ENCODE peak calls at places on chromosomes 3 and 15, in ten cellular contexts. B, W, S, U, X, Z, Y, E, T and N are unnamed samples.

GRCh38 chr15:31300981-31301686 is 25.5 kb upstream of the KLF13 start:
- DNase-seq in B (no peak), W (no peak), S (no peak), U (no peak), X (no peak), Z (no peak), Y (no peak), E (no peak), T (no peak), N (peak; percentile 3)

GRCh38 chr15:101620645-101621044 is 31.5 kb downstream of the TM2D3 start:
- DNase-seq in B (no peak), W (no peak), S (no peak), U (no peak), X (no peak), Z (no peak), Y (no peak), E (no peak), T (no peak), N (no peak)

GRCh38 chr15:48984811-48985352 is 21.2 kb upstream of the SHC4 start:
- DNase-seq in B (no peak), W (no peak), S (peak; percentile 19), U (no peak), X (no peak), Z (no peak), Y (no peak), E (no peak), T (no peak), N (no peak)

GRCh38 chr3:158775001-158775400 is 26.9 kb upstream of the MFSD1 start:
- DNase-seq in B (no peak), W (no peak), S (no peak), U (no peak), X (no peak), Z (no peak), Y (no peak), E (no peak), T (no peak), N (no peak)

GRCh38 chr3:64174328-64174727 is 50.9 kb downstream of the PRICKLE2 start:
- DNase-seq in B (no peak), W (no peak), S (no peak), U (no peak), X (no peak), Z (no peak), Y (peak; percentile 73), E (no peak), T (no peak), N (no peak)

GRCh38 chr3:190860531-190860930 is 2.0 kb downstream of the GMNC start:
- DNase-seq in B (no peak), W (no peak), S (no peak), U (peak; percentile 8), X (no peak), Z (no peak), Y (no peak), E (no peak), T (no peak), N (no peak)

GRCh38 chr15:65373163-65373651 is 4.6 kb downstream of the IGDCC3 start:
- DNase-seq in B (no peak), W (no peak), S (no peak), U (no peak), X (no peak), Z (no peak), Y (no peak), E (no peak), T (no peak), N (no peak)

GRCh38 chr3:132629928-132630327 is 29.7 kb downstream of the ACAD11 start:
- DNase-seq in B (no peak), W (no peak), S (peak; percentile 82), U (no peak), X (no peak), Z (no peak), Y (peak; percentile 74), E (no peak), T (no peak), N (no peak)

GRCh38 chr15:90903733-90904536 is 833 bp downstream of the MAN2A2 start:
- DNase-seq in B (peak; percentile 46), W (peak; percentile 59), S (no peak), U (no peak), X (no peak), Z (no peak), Y (no peak), E (peak; percentile 57), T (no peak), N (no peak)

GRCh38 chr3:133944181-133944580 is 48.5 kb upstream of the RAB6B start:
- DNase-seq in B (peak; percentile 22), W (no peak), S (peak; percentile 81), U (no peak), X (no peak), Z (no peak), Y (no peak), E (no peak), T (no peak), N (no peak)
- H3K27ac ChIP-seq in B (peak overlapping the region; percentile 50), W (peak overlapping the region; percentile 34), S (peak overlapping the region; percentile 36), U (no peak overlapping the region), X (no peak overlapping the region), Z (no peak overlapping the region), Y (no peak overlapping the region), E (peak overlapping the region; percentile 74), T (peak overlapping the region; percentile 84), N (peak overlapping the region; percentile 72)

GRCh38 chr3:14438929-14439328 is 36.5 kb downstream of the SLC6A6 start:
- DNase-seq in B (no peak), W (no peak), S (no peak), U (no peak), X (no peak), Z (no peak), Y (no peak), E (no peak), T (no peak), N (no peak)

GRCh38 chr3:14440531-14441239 is 38.3 kb downstream of the SLC6A6 start:
- DNase-seq in B (no peak), W (no peak), S (peak; percentile 48), U (peak; percentile 73), X (no peak), Z (no peak), Y (no peak), E (no peak), T (no peak), N (no peak)

GRCh38 chr3:14438262-14438661 is 35.9 kb downstream of the SLC6A6 start:
- DNase-seq in B (no peak), W (no peak), S (no peak), U (no peak), X (no peak), Z (no peak), Y (no peak), E (no peak), T (no peak), N (no peak)

GRCh38 chr3:14440168-14440518 is 37.7 kb downstream of the SLC6A6 start:
- DNase-seq in B (no peak), W (no peak), S (no peak), U (no peak), X (no peak), Z (no peak), Y (no peak), E (no peak), T (no peak), N (no peak)

DNA sequence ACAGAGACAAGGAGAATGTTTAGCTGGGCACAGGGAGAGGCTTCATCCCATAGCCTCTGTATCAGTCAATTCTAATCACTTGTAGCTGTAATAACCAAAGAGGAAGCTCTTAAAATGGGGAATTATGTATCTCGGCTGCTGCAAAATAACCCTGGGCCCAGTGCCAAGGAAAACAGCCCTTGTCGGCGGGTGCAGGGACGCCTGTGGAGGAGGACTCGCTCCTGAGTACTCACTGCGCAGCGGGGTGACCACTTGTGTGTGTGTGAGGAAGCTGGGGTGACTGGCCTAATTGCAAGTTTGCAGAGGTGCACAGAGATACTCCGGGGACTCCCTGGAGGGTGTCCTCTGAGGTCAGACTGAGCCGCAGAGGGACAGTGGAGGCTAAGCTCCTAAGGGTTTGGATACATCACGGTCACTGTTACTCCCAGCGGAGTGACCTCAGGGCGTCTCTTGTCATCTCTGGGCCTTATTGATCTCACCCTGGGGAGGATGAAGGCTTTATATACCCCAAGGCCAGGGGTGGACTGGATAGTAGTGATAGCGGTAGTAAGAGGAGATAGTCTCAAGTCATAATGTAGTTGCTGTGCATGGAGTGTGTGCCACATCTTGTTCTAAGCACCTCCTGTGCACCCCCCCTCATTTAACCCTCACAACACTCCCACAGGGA is 37.2 kb downstream of the SLC6A6 start:
- DNase-seq in B (no peak), W (peak; percentile 70), S (peak; percentile 52), U (no peak), X (peak; percentile 77), Z (peak; percentile 87), Y (no peak), E (peak; percentile 84), T (peak; percentile 83), N (peak; percentile 33)
- H3K27ac ChIP-seq in B (peak overlapping the region; percentile 11), W (no peak overlapping the region), S (no peak overlapping the region), U (peak overlapping the region; percentile 88), X (no peak overlapping the region), Z (no peak overlapping the region), Y (no peak overlapping the region), E (peak overlapping the region; percentile 50), T (peak overlapping the region; percentile 73), N (no peak overlapping the region)

GRCh38 chr3:53255360-53255774 is 455 bp downstream of the TKT start:
- DNase-seq in B (no peak), W (peak; percentile 35), S (no peak), U (no peak), X (no peak), Z (peak; percentile 33), Y (peak; percentile 26), E (peak; percentile 29), T (peak; percentile 30), N (no peak)

GRCh38 chr3:53254810-53255359 is 937 bp downstream of the TKT start:
- DNase-seq in B (no peak), W (peak; percentile 95), S (peak; percentile 47), U (no peak), X (no peak), Z (peak; percentile 72), Y (peak; percentile 68), E (peak; percentile 81), T (peak; percentile 67), N (peak; percentile 69)

GRCh38 chr3:53252105-53252946 is 3.5 kb downstream of the TKT start:
- DNase-seq in B (no peak), W (no peak), S (no peak), U (no peak), X (no peak), Z (no peak), Y (no peak), E (no peak), T (no peak), N (no peak)

GRCh38 chr3:53254190-53254809 is 1.5 kb downstream of the TKT start:
- DNase-seq in B (no peak), W (peak; percentile 72), S (no peak), U (no peak), X (no peak), Z (peak; percentile 65), Y (peak; percentile 20), E (no peak), T (no peak), N (no peak)

DNA sequence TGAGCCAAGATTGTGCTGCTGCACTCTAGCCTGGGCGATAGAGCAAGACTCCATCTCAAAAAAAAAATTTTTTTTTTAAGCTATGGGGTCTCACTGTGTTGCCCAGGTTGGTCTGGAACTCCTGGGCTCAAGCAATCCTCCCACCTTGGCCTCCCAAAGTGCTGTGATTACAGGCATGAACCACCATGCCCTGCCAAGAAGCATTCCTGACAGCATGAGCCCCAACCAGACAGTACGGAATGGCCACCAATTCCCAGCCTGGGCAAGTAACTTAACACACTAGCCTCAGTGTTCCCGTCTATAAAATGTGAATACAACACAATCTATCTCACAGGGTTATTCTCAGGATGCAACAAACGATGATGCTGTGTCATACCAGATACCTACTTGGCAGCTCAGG is 2.1 kb downstream of the TKT start:
- DNase-seq in B (no peak), W (no peak), S (no peak), U (no peak), X (no peak), Z (no peak), Y (no peak), E (no peak), T (no peak), N (no peak)
- H3K27ac ChIP-seq in B (peak overlapping the region; percentile 99), W (peak overlapping the region; percentile 94), S (no peak overlapping the region), U (no peak overlapping the region), X (no peak overlapping the region), Z (no peak overlapping the region), Y (peak overlapping the region; percentile 72), E (peak overlapping the region; percentile 69), T (peak overlapping the region; percentile 96), N (peak overlapping the region; percentile 88)

GRCh38 chr3:181715601-181716340 is 4.0 kb downstream of the SOX2 start:
- DNase-seq in B (no peak), W (no peak), S (no peak), U (no peak), X (no peak), Z (no peak), Y (no peak), E (no peak), T (no peak), N (peak; percentile 55)
- H3K27ac ChIP-seq in B (peak overlapping the region; percentile 56), W (no peak overlapping the region), S (no peak overlapping the region), U (peak overlapping the region; percentile 82), X (no peak overlapping the region), Z (no peak overlapping the region), Y (no peak overlapping the region), E (peak overlapping the region; percentile 85), T (no peak overlapping the region), N (peak overlapping the region; percentile 70)